ENCODE peak calls at places on chromosome 21, in nine cellular contexts. One of them, this sample, is unnamed. For H3K4me1, the result is how much of the 10 kb centered on the place peaks cover.

GRCh38 chr21:31731112-31731801 is 661 bp downstream of the SCAF4 start:
- DNase-seq in ovary: peak
- DNase-seq in pancreas: peak
- DNase-seq in HCT116: no peak
- DNase-seq in A549: peak
- DNase-seq in cardiac muscle cell: peak
- DNase-seq in psoas muscle: peak
- DNase-seq in breast epithelium: peak
- DNase-seq in body of pancreas: peak
- DNase-seq in this sample: no peak

GRCh38 chr21:40176732-40177131 is 309.5 kb downstream of the PCP4 start:
- DNase-seq in ovary: no peak
- DNase-seq in pancreas: no peak
- DNase-seq in HCT116: no peak
- DNase-seq in A549: no peak
- DNase-seq in cardiac muscle cell: no peak
- DNase-seq in psoas muscle: no peak
- DNase-seq in breast epithelium: no peak
- DNase-seq in body of pancreas: peak
- DNase-seq in this sample: no peak

GRCh38 chr21:38380391-38381137 is 117.7 kb downstream of the ERG start:
- DNase-seq in ovary: no peak
- DNase-seq in pancreas: no peak
- DNase-seq in HCT116: no peak
- DNase-seq in A549: peak
- DNase-seq in cardiac muscle cell: peak
- DNase-seq in psoas muscle: no peak
- DNase-seq in breast epithelium: no peak
- DNase-seq in body of pancreas: no peak
- DNase-seq in this sample: no peak

GRCh38 chr21:27693376-27693775 is 726.5 kb upstream of the ADAMTS5 start:
- DNase-seq in ovary: no peak
- DNase-seq in pancreas: no peak
- DNase-seq in HCT116: no peak
- DNase-seq in A549: no peak
- DNase-seq in cardiac muscle cell: peak
- DNase-seq in psoas muscle: no peak
- DNase-seq in breast epithelium: no peak
- DNase-seq in body of pancreas: no peak
- DNase-seq in this sample: no peak

GRCh38 chr21:28439246-28439645 is 553.4 kb downstream of the LTN1 start:
- DNase-seq in ovary: no peak
- DNase-seq in pancreas: no peak
- DNase-seq in HCT116: no peak
- DNase-seq in A549: no peak
- DNase-seq in cardiac muscle cell: no peak
- DNase-seq in psoas muscle: no peak
- DNase-seq in breast epithelium: no peak
- DNase-seq in body of pancreas: no peak
- DNase-seq in this sample: no peak

GRCh38 chr21:46559291-46559983 is 45.4 kb downstream of the S100B start:
- DNase-seq in ovary: peak
- DNase-seq in pancreas: no peak
- DNase-seq in HCT116: no peak
- DNase-seq in A549: no peak
- DNase-seq in cardiac muscle cell: no peak
- DNase-seq in psoas muscle: no peak
- DNase-seq in breast epithelium: no peak
- DNase-seq in body of pancreas: no peak
- DNase-seq in this sample: no peak

GRCh38 chr21:27108228-27108627 is 141.3 kb upstream of the ADAMTS5 start:
- DNase-seq in ovary: no peak
- DNase-seq in pancreas: no peak
- DNase-seq in HCT116: no peak
- DNase-seq in A549: no peak
- DNase-seq in cardiac muscle cell: no peak
- DNase-seq in psoas muscle: no peak
- DNase-seq in breast epithelium: no peak
- DNase-seq in body of pancreas: no peak
- DNase-seq in this sample: no peak

GRCh38 chr21:25956993-25957714 is 213.4 kb downstream of the APP start:
- DNase-seq in ovary: no peak
- DNase-seq in pancreas: no peak
- DNase-seq in HCT116: no peak
- DNase-seq in A549: no peak
- DNase-seq in cardiac muscle cell: peak
- DNase-seq in psoas muscle: no peak
- DNase-seq in breast epithelium: no peak
- DNase-seq in body of pancreas: no peak
- DNase-seq in this sample: no peak

GRCh38 chr21:21897275-21897883 is 899.2 kb downstream of the NCAM2 start:
- DNase-seq in ovary: no peak
- DNase-seq in pancreas: peak
- DNase-seq in HCT116: no peak
- DNase-seq in A549: no peak
- DNase-seq in cardiac muscle cell: no peak
- DNase-seq in psoas muscle: no peak
- DNase-seq in breast epithelium: no peak
- DNase-seq in body of pancreas: peak
- DNase-seq in this sample: no peak

GRCh38 chr21:46145159-46145839 is 10.1 kb downstream of the FTCD start:
- DNase-seq in ovary: peak
- DNase-seq in pancreas: no peak
- DNase-seq in HCT116: no peak
- DNase-seq in A549: no peak
- DNase-seq in cardiac muscle cell: no peak
- DNase-seq in psoas muscle: peak
- DNase-seq in breast epithelium: no peak
- DNase-seq in body of pancreas: no peak
- DNase-seq in this sample: no peak

GRCh38 chr21:26448751-26449150 is 124.3 kb downstream of the CYYR1 start:
- DNase-seq in ovary: no peak
- DNase-seq in pancreas: no peak
- DNase-seq in HCT116: no peak
- DNase-seq in A549: no peak
- DNase-seq in cardiac muscle cell: peak
- DNase-seq in psoas muscle: no peak
- DNase-seq in breast epithelium: no peak
- DNase-seq in body of pancreas: no peak
- DNase-seq in this sample: no peak

GRCh38 chr21:44804762-44805161 is 3.1 kb upstream of the UBE2G2 start:
- DNase-seq in ovary: no peak
- DNase-seq in pancreas: no peak
- DNase-seq in HCT116: no peak
- DNase-seq in A549: no peak
- DNase-seq in cardiac muscle cell: no peak
- DNase-seq in psoas muscle: no peak
- DNase-seq in breast epithelium: no peak
- DNase-seq in body of pancreas: no peak
- DNase-seq in this sample: no peak
- H3K4me1 ChIP-seq in ovary: under half
- H3K4me1 ChIP-seq in pancreas: under half
- H3K4me1 ChIP-seq in HCT116: under half
- H3K4me1 ChIP-seq in A549: under half
- H3K4me1 ChIP-seq in cardiac muscle cell: under half
- H3K4me1 ChIP-seq in psoas muscle: under half
- H3K4me1 ChIP-seq in breast epithelium: under half
- H3K4me1 ChIP-seq in body of pancreas: under half
- H3K4me1 ChIP-seq in this sample: under half

DNA sequence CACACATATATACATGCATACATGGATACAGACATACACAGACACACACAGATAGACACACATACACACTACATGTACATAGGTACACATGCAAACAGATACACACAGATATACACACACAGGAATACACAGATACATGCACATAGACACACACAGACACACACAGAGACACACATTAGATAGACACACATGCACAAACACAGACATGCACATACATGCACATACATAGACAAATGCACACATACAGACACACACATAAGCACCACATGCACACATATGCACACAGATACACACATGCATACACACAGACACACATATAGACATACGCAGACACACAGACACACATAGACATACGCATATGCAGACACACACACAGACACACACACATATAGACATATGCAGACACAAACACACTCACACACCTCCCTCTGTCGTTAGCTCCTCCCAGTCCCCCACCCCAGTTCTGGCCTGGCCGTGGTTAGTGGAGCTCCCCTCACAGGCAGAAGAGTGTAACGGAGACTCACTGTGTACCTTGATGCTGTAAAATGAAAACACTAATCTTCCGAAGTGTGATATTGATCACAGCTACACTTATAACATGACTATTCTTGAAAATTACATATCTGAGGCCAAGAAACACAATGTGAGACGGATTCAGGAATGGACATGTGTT is 7.6 kb downstream of the UBASH3A start:
- DNase-seq in ovary: no peak
- DNase-seq in pancreas: no peak
- DNase-seq in HCT116: no peak
- DNase-seq in A549: no peak
- DNase-seq in cardiac muscle cell: no peak
- DNase-seq in psoas muscle: no peak
- DNase-seq in breast epithelium: no peak
- DNase-seq in body of pancreas: no peak
- DNase-seq in this sample: no peak
- TF ChIP-seq CTCF in ovary: no peak
- TF ChIP-seq CTCF in pancreas: no peak
- TF ChIP-seq CTCF in HCT116: peak
- TF ChIP-seq CTCF in A549: peak
- TF ChIP-seq CTCF in cardiac muscle cell: no peak
- TF ChIP-seq CTCF in psoas muscle: no peak
- TF ChIP-seq CTCF in breast epithelium: no peak
- TF ChIP-seq CTCF in body of pancreas: no peak
- TF ChIP-seq CTCF in this sample: no peak

GRCh38 chr21:14526816-14527689 is 19.1 kb downstream of the SAMSN1 start:
- DNase-seq in ovary: no peak
- DNase-seq in pancreas: no peak
- DNase-seq in HCT116: no peak
- DNase-seq in A549: no peak
- DNase-seq in cardiac muscle cell: no peak
- DNase-seq in psoas muscle: no peak
- DNase-seq in breast epithelium: no peak
- DNase-seq in body of pancreas: no peak
- DNase-seq in this sample: no peak

GRCh38 chr21:14530574-14530973 is 15.5 kb downstream of the SAMSN1 start:
- DNase-seq in ovary: no peak
- DNase-seq in pancreas: no peak
- DNase-seq in HCT116: no peak
- DNase-seq in A549: no peak
- DNase-seq in cardiac muscle cell: no peak
- DNase-seq in psoas muscle: no peak
- DNase-seq in breast epithelium: no peak
- DNase-seq in body of pancreas: no peak
- DNase-seq in this sample: no peak

GRCh38 chr21:14526199-14526598 is 19.9 kb downstream of the SAMSN1 start:
- DNase-seq in ovary: no peak
- DNase-seq in pancreas: no peak
- DNase-seq in HCT116: no peak
- DNase-seq in A549: no peak
- DNase-seq in cardiac muscle cell: no peak
- DNase-seq in psoas muscle: no peak
- DNase-seq in breast epithelium: no peak
- DNase-seq in body of pancreas: no peak
- DNase-seq in this sample: no peak

GRCh38 chr21:14528815-14529214 is 17.3 kb downstream of the SAMSN1 start:
- DNase-seq in ovary: no peak
- DNase-seq in pancreas: no peak
- DNase-seq in HCT116: no peak
- DNase-seq in A549: no peak
- DNase-seq in cardiac muscle cell: no peak
- DNase-seq in psoas muscle: no peak
- DNase-seq in breast epithelium: no peak
- DNase-seq in body of pancreas: no peak
- DNase-seq in this sample: no peak

GRCh38 chr21:14527690-14528652 is 18.1 kb downstream of the SAMSN1 start:
- DNase-seq in ovary: no peak
- DNase-seq in pancreas: no peak
- DNase-seq in HCT116: no peak
- DNase-seq in A549: no peak
- DNase-seq in cardiac muscle cell: no peak
- DNase-seq in psoas muscle: no peak
- DNase-seq in breast epithelium: no peak
- DNase-seq in body of pancreas: no peak
- DNase-seq in this sample: no peak
- H3K4me1 ChIP-seq in ovary: under half
- H3K4me1 ChIP-seq in pancreas: under half
- H3K4me1 ChIP-seq in HCT116: under half
- H3K4me1 ChIP-seq in A549: under half
- H3K4me1 ChIP-seq in cardiac muscle cell: under half
- H3K4me1 ChIP-seq in psoas muscle: under half
- H3K4me1 ChIP-seq in breast epithelium: under half
- H3K4me1 ChIP-seq in body of pancreas: under half
- H3K4me1 ChIP-seq in this sample: under half

GRCh38 chr21:33479679-33480480 is at the start of gene TMEM50B:
- DNase-seq in ovary: peak
- DNase-seq in pancreas: peak
- DNase-seq in HCT116: peak
- DNase-seq in A549: peak
- DNase-seq in cardiac muscle cell: peak
- DNase-seq in psoas muscle: peak
- DNase-seq in breast epithelium: peak
- DNase-seq in body of pancreas: peak
- DNase-seq in this sample: peak
- TF ChIP-seq CTCF in ovary: peak
- TF ChIP-seq CTCF in pancreas: no peak
- TF ChIP-seq CTCF in HCT116: no peak
- TF ChIP-seq CTCF in A549: no peak
- TF ChIP-seq CTCF in cardiac muscle cell: peak
- TF ChIP-seq CTCF in psoas muscle: peak
- TF ChIP-seq CTCF in breast epithelium: peak
- TF ChIP-seq CTCF in body of pancreas: peak
- TF ChIP-seq CTCF in this sample: no peak

GRCh38 chr21:35923971-35924370 is 136.4 kb downstream of the SETD4 start:
- DNase-seq in ovary: no peak
- DNase-seq in pancreas: no peak
- DNase-seq in HCT116: no peak
- DNase-seq in A549: no peak
- DNase-seq in cardiac muscle cell: no peak
- DNase-seq in psoas muscle: no peak
- DNase-seq in breast epithelium: no peak
- DNase-seq in body of pancreas: no peak
- DNase-seq in this sample: no peak

GRCh38 chr21:35924714-35925301 is 135.5 kb downstream of the SETD4 start:
- DNase-seq in ovary: no peak
- DNase-seq in pancreas: no peak
- DNase-seq in HCT116: no peak
- DNase-seq in A549: no peak
- DNase-seq in cardiac muscle cell: peak
- DNase-seq in psoas muscle: peak
- DNase-seq in breast epithelium: no peak
- DNase-seq in body of pancreas: peak
- DNase-seq in this sample: no peak

GRCh38 chr21:35920428-35920827 is 139.9 kb downstream of the SETD4 start:
- DNase-seq in ovary: no peak
- DNase-seq in pancreas: no peak
- DNase-seq in HCT116: no peak
- DNase-seq in A549: no peak
- DNase-seq in cardiac muscle cell: no peak
- DNase-seq in psoas muscle: no peak
- DNase-seq in breast epithelium: no peak
- DNase-seq in body of pancreas: no peak
- DNase-seq in this sample: no peak

GRCh38 chr21:35922618-35923017 is 137.7 kb downstream of the SETD4 start:
- DNase-seq in ovary: no peak
- DNase-seq in pancreas: no peak
- DNase-seq in HCT116: no peak
- DNase-seq in A549: no peak
- DNase-seq in cardiac muscle cell: no peak
- DNase-seq in psoas muscle: no peak
- DNase-seq in breast epithelium: no peak
- DNase-seq in body of pancreas: no peak
- DNase-seq in this sample: no peak

GRCh38 chr21:35921471-35921870 is 138.9 kb downstream of the SETD4 start:
- DNase-seq in ovary: no peak
- DNase-seq in pancreas: no peak
- DNase-seq in HCT116: no peak
- DNase-seq in A549: no peak
- DNase-seq in cardiac muscle cell: no peak
- DNase-seq in psoas muscle: no peak
- DNase-seq in breast epithelium: no peak
- DNase-seq in body of pancreas: no peak
- DNase-seq in this sample: no peak
- H3K4me1 ChIP-seq in ovary: under half
- H3K4me1 ChIP-seq in pancreas: under half
- H3K4me1 ChIP-seq in HCT116: under half
- H3K4me1 ChIP-seq in A549: under half
- H3K4me1 ChIP-seq in cardiac muscle cell: under half
- H3K4me1 ChIP-seq in psoas muscle: under half
- H3K4me1 ChIP-seq in breast epithelium: under half
- H3K4me1 ChIP-seq in body of pancreas: under half
- H3K4me1 ChIP-seq in this sample: under half